ENCODE peak calls at places on chromosomes 16 and 17, in four cellular contexts. U, J, E and A are unnamed samples.

GRCh38 chr16:7509919-7510705 is 177.5 kb downstream of the RBFOX1 start:
- DNase-seq in E (no peak), J (no peak), U (no peak), A (no peak)

GRCh38 chr17:35752471-35752870 is 568 bp downstream of the GAS2L2 start:
- DNase-seq in J (no peak), U (no peak), E (no peak), A (no peak)

GRCh38 chr16:46996391-46996790 is 22.9 kb upstream of the DNAJA2 start:
- DNase-seq in U (peak), E (no peak), J (no peak), A (peak)

GRCh38 chr16:14151256-14152030 is 80.3 kb downstream of the MRTFB start:
- DNase-seq in E (no peak), U (peak), J (no peak), A (peak)

GRCh38 chr17:39486242-39486641 is 25.0 kb downstream of the CDK12 start:
- DNase-seq in E (no peak), U (peak), J (no peak), A (peak)

GRCh38 chr17:42405963-42406495 is 17.0 kb downstream of the CAVIN1 start:
- DNase-seq in J (peak), E (peak), U (peak), A (peak)

GRCh38 chr17:30236807-30237206 is 1.3 kb upstream of the SLC6A4 start:
- DNase-seq in E (peak), J (no peak), U (peak), A (peak)

GRCh38 chr17:18257268-18257681 is 1.3 kb downstream of the FLII start:
- DNase-seq in E (no peak), U (no peak), J (no peak), A (no peak)

GRCh38 chr17:46074540-46074939 is 75.5 kb downstream of the STH start:
- DNase-seq in J (no peak), U (no peak), E (no peak), A (no peak)

GRCh38 chr17:35081638-35082037 is 18.1 kb upstream of the RFFL start:
- DNase-seq in U (no peak), E (no peak), J (no peak), A (no peak)

GRCh38 chr17:2056221-2057129 is 1.6 kb downstream of the HIC1 start:
- DNase-seq in U (peak), E (no peak), J (no peak), A (peak)

GRCh38 chr16:1468456-1468855 is 6.4 kb downstream of the CLCN7 start:
- DNase-seq in E (no peak), J (no peak), U (no peak), A (no peak)

GRCh38 chr16:70703041-70703834 is 17.4 kb upstream of the MTSS2 start:
- DNase-seq in U (peak), J (no peak), E (peak), A (peak)

GRCh38 chr17:82551779-82552457 is 32.4 kb downstream of the FOXK2 start:
- DNase-seq in E (peak), J (peak), U (peak), A (peak)

GRCh38 chr16:67339453-67339852 is 12.8 kb downstream of the LRRC36 start:
- DNase-seq in J (no peak), U (peak), E (no peak), A (peak)
- TF ChIP-seq CTCF in J (no peak), U (peak), E (peak), A (peak)

DNA sequence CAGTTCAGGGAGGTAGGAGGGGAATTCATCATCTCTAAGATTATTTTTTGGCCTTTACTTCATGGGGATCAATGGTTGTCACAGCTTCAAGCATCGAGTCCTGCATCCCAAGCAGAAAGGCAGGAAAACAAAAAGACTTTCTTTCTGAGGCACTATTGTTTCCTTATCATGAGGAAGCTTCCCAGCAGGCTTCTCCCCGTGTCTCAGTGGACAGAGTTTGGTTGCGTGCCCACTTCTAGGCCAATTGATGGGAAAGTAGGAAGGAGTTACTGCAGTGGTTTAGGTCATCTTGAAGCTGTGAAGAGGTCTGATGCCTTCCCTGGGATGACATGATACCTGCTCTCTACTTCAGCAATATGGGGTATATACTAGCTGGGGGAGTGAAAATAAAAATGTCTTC is 175.3 kb upstream of the CDH13 start:
- DNase-seq in E (no peak), J (no peak), U (no peak), A (no peak)
- TF ChIP-seq CTCF in E (no peak), J (no peak), U (no peak), A (no peak)

DNA sequence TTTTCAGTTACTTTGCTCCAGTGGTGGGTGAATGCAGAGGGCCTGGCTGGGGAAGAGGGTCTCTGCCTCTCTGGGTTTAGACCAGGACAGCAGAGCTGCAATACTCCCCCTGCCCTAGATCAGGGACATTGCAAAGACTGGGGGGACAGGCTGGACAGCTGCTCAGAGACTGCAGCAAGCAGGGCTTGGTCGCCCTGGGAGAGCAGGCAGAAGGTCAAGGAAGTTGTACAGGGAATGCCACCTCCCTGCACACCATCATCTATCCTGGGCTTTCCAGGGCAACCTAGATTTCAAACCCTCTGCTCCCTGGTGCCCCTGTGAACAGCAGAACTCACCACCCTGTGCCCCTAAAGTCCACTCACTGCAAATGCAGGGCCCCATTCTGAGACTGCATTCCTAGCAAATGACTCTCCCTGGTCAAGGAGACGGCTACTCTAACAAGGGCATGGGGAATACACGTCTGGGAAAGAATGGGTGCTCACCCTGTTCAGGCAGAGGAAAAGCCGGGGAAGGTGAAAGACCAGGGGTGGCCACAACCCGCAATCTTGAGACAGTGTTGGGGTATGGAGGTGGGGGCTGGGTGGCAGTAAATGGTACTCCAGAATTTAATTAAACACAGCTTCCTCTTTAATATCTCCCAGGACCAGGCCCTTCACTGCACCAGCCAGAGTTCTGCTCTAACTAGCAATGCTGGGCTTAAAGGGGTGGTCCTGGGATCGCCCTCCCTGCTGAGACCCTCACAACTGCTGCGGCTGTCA is 1.0 kb downstream of the KIFC3 start:
- DNase-seq in J (no peak), E (no peak), U (peak), A (peak)
- TF ChIP-seq CTCF in J (no peak), E (no peak), U (no peak), A (peak)

DNA sequence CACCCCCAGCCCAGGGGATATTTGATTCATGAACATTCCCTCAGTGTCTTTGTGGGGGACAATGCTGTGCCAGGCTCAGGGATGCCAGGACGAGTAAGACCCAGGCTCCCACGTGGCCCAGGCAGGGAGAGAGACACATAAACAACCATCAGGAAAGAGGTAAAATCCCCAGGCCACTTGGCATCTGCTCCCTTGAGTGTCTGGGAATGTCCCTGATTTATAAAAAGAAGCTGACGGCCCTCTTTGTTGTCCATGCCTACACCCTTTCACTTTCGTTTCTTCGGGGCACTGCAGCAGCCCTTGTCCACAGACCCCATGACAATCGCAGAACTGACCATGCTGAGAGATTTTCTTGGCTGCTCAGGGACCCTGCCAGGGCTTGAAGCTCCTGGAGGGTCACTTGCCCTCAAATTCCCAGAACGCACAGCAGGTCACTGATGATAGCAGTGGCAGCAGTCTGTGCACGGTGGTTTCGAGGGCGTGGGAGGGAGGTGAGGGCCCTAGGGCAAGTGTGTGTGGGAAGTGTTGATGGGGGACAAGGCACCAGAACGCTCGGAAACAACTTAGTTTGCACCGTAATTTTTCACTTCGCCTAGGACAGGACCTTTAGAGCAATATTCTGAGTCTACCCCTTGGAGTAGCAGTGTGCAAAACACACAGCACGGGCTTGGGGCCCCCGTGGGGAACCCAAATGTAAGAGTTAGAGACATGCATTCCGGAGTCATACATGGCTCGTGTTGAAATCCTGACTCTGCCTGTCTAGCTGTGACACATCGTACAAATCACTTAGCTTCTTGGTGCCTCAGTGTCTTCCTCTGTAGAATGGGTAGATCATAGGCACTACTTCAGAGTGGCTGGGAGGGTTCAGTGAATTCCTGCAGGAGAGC is 4.7 kb downstream of the NOD2 start:
- DNase-seq in U (peak), J (peak), E (no peak), A (peak)
- TF ChIP-seq CTCF in U (no peak), J (no peak), E (no peak), A (no peak)

GRCh38 chr16:54673353-54673752 is 257.3 kb upstream of the IRX5 start:
- DNase-seq in E (no peak), U (no peak), J (no peak), A (no peak)

GRCh38 chr16:54677551-54677950 is 253.1 kb upstream of the IRX5 start:
- DNase-seq in U (no peak), E (no peak), J (no peak), A (no peak)

DNA sequence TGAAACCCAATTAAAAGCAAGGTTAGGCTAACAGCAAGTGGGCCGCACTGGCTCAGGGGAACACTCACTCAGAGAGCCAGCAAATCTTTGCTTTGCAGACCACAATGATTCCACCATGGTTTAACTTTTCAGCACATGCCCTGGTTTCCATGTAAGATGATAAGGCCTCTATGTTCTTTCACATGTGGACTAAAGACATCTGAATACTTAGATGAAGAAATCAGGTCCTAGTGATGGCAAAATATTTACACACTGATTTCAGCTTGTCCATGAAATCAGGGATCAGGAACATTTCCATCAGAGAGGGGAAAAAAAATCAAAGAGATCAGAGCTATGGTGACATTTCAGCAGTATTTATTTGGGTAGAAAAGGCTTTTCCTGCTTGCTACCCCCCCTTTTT is 258.2 kb upstream of the IRX5 start:
- DNase-seq in U (no peak), E (no peak), J (no peak), A (no peak)
- TF ChIP-seq CTCF in U (no peak), E (no peak), J (no peak), A (no peak)

GRCh38 chr16:17488506-17488905 is 17.7 kb upstream of the XYLT1 start:
- DNase-seq in E (no peak), U (no peak), J (no peak), A (no peak)

GRCh38 chr16:17493012-17493411 is 22.3 kb upstream of the XYLT1 start:
- DNase-seq in U (no peak), J (no peak), E (no peak), A (no peak)

GRCh38 chr16:17491140-17491662 is 20.4 kb upstream of the XYLT1 start:
- DNase-seq in J (no peak), U (no peak), E (no peak), A (no peak)
- TF ChIP-seq CTCF in J (no peak), U (no peak), E (no peak), A (no peak)